ENCODE peak calls at places on chromosomes 4 and X, in nine cellular contexts. C is choroid plexus epithelial cell, T is foreskin fibroblast, L is Panc1, D is left ventricle myocardium inferior, W is right lobe of liver, N is coronary artery, H is neural progenitor cell, S is AG09309. A is an unnamed sample.

GRCh38 chr4:5924466-5925125 is 31.7 kb upstream of the CRMP1 start:
- DNase-seq in W (no peak), L (no peak), D (no peak), C (no peak), T (no peak), S (no peak), H (no peak), N (peak; percentile 26), A (no peak)

GRCh38 chr4:88341227-88342192 is 37.1 kb upstream of the HERC6 start:
- DNase-seq in D (no peak), T (peak; percentile 93), S (peak; percentile 81), C (peak; percentile 98), N (no peak), L (peak; percentile 57), H (no peak), W (no peak), A (no peak)

GRCh38 chrX:9311411-9312160 is 153.3 kb upstream of the TBL1X start:
- DNase-seq in N (no peak), D (no peak), C (no peak), S (peak; percentile 13), H (no peak), T (no peak), W (no peak), L (no peak), A (no peak)

GRCh38 chr4:84971319-84971932 is 4.9 kb upstream of the WDFY3 start:
- DNase-seq in C (peak; percentile 82), N (no peak), T (peak; percentile 71), W (no peak), D (no peak), S (peak; percentile 55), H (peak; percentile 49), L (no peak), A (peak; percentile 37)

GRCh38 chr4:158856852-158857251 is 88.0 kb downstream of the FNIP2 start:
- DNase-seq in S (peak; percentile 17), L (no peak), N (no peak), T (peak; percentile 71), H (peak; percentile 34), C (peak; percentile 80), W (no peak), D (no peak), A (peak; percentile 37)

GRCh38 chrX:56503941-56504673 is 59.3 kb upstream of the UBQLN2 start:
- DNase-seq in C (no peak), W (no peak), T (peak; percentile 0), H (no peak), S (no peak), N (no peak), D (no peak), L (no peak), A (peak; percentile 9)

GRCh38 chrX:9882669-9883446 is 84.3 kb upstream of the CLDN34 start:
- DNase-seq in S (no peak), D (no peak), C (peak; percentile 55), T (no peak), H (no peak), N (no peak), W (no peak), L (no peak), A (no peak)

GRCh38 chr4:165461176-165461835 is 82.5 kb downstream of the CPE start:
- DNase-seq in L (no peak), D (no peak), H (no peak), T (peak; percentile 49), W (no peak), S (peak; percentile 52), C (peak; percentile 60), N (no peak), A (no peak)

GRCh38 chr4:3223346-3223745 is 25.6 kb upstream of the MSANTD1 start:
- DNase-seq in H (no peak), N (no peak), L (no peak), T (no peak), C (no peak), S (no peak), D (peak; percentile 6), W (no peak), A (no peak)

GRCh38 chrX:46713672-46714487 is 45.0 kb downstream of the SLC9A7 start:
- DNase-seq in D (no peak), T (peak; percentile 18), S (no peak), L (no peak), C (peak; percentile 48), H (no peak), N (no peak), W (no peak), A (no peak)

GRCh38 chrX:45077748-45078424 is 122.8 kb downstream of the DIPK2B start:
- DNase-seq in S (no peak), N (no peak), T (no peak), L (no peak), D (no peak), W (no peak), C (peak; percentile 5), H (no peak), A (no peak)

DNA sequence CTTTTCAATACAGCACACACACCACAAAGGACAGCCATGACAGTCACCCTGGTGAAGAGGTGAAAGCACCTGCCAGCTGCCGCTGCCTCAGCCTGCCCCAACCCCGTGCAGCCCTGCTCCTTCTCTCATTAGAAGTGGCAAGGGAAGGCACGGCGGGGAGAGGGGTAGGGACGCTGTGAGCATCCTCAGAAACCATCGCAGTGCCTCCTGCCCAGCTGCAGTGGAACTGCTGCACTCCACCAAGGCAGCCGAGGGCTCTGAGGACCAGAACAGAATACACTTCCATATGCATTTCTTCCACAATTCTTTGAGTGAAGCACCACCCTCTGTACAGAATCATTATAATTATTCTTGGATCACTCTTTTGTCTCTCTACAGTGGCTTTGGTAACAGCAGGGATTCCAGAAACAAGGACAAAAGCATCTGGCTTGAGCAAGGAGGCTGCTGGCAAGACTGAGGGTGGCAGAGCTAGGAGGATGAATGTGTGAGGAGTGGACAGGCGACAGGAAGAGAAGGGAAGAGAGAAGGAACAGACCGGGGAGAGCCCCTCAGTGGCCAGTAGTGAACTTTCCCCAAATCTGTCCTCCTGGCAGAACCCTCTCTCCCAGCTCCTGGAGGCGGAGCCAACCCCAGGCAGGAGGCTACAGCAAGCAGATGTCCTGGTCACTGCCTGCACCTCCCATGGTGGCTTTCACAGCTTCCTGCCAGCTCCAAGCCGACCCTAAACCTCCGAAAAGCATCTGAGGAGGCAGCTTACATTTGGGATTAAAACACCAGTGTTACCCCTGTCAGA is 73.2 kb downstream of the MTNR1A start:
- DNase-seq in C (no peak), T (no peak), N (no peak), D (no peak), W (no peak), L (no peak), H (peak; percentile 24), S (no peak), A (no peak)
- H3K4me3 ChIP-seq in C (no peak overlapping the region), T (no peak overlapping the region), N (no peak overlapping the region), D (no peak overlapping the region), W (no peak overlapping the region), L (no peak overlapping the region), H (no peak overlapping the region), S (no peak overlapping the region), A (no peak overlapping the region)

GRCh38 chrX:11272290-11272689 is 20.9 kb upstream of the AMELX start:
- DNase-seq in N (no peak), H (no peak), T (no peak), D (no peak), S (no peak), L (no peak), C (no peak), W (no peak), A (no peak)

GRCh38 chrX:11267311-11267910 is 25.8 kb upstream of the AMELX start:
- DNase-seq in H (no peak), S (no peak), T (peak; percentile 34), N (no peak), D (no peak), W (no peak), L (no peak), C (peak; percentile 4), A (no peak)

GRCh38 chrX:11272863-11273262 is 20.4 kb upstream of the AMELX start:
- DNase-seq in H (no peak), N (no peak), D (no peak), T (no peak), W (no peak), S (no peak), L (no peak), C (no peak), A (no peak)

GRCh38 chrX:11269006-11269405 is 24.2 kb upstream of the AMELX start:
- DNase-seq in C (no peak), T (no peak), D (no peak), S (no peak), H (no peak), W (no peak), L (no peak), N (no peak), A (no peak)

GRCh38 chrX:11269996-11270395 is 23.2 kb upstream of the AMELX start:
- DNase-seq in S (no peak), D (no peak), H (no peak), W (no peak), L (no peak), N (no peak), T (no peak), C (no peak), A (no peak)
- H3K4me3 ChIP-seq in S (no peak overlapping the region), D (no peak overlapping the region), H (no peak overlapping the region), W (no peak overlapping the region), L (no peak overlapping the region), N (no peak overlapping the region), T (no peak overlapping the region), C (no peak overlapping the region), A (no peak overlapping the region)

DNA sequence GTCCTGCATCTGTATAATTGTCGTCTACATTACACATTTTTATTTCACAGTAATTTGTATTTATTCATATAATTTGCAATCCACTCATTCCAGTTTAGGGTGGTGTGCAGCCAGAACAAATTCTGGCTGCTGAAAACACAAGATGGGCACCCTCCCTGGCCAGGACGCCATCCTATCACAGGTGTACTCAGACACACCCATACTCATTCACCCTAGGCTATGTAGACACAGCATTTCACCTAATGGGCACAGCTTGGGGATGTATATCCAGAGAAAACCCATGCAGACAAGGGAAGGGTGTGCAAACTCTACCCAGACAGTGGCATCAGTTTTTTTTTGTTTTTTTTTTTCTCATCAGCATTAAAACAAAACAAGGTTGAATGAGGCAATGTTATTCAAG is 73.1 kb downstream of the HMGB2 start:
- DNase-seq in W (no peak), C (no peak), H (no peak), L (no peak), N (no peak), S (no peak), T (no peak), D (no peak), A (no peak)
- H3K4me3 ChIP-seq in W (no peak overlapping the region), C (no peak overlapping the region), H (no peak overlapping the region), L (no peak overlapping the region), N (no peak overlapping the region), S (no peak overlapping the region), T (no peak overlapping the region), D (no peak overlapping the region), A (no peak overlapping the region)

DNA sequence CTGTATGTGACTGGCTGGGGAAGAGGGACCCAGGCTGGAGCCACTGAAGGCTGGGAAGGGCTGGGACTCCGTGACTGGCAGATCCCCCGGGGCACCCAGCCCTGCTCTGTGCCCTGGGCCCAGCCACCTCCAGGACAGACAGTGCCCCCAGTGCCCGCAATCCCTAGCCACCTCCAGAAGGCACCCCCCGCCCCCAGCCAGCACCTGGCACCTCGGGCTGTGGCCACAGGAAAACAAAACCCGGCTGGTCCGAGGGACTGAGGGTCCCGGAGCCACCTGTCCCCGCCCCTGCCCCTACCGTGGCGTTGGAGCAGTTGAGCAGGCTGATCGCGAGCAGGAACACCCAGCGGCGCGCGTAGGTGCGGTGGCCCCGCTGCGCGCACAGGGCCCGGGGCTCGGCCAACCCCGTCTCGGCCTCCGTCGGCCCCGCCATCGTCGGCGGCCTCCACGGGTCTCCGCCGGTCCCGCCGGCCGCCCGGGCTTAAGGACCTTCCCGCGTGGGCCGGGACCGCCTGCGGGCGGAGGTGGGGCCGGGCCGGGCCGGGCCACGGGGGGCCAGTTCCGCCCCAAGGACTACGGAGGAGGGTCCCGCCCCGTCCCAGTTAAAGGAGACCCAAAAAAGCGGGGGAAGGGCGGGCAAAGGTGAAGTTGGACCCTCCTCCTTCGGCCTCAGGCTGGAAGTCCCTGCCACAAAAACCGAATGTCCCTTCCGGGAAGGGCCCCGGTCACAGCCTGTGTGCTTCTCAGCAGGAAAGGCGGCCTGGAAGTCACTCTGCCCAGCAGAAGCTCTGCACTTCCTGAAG is at the start of gene SLC49A3:
- DNase-seq in N (no peak), L (no peak), T (no peak), W (peak; percentile 59), H (peak; percentile 45), D (peak; percentile 52), S (no peak), C (no peak), A (no peak)
- H3K4me3 ChIP-seq in N (peak within 1 kb of the TSS; percentile 79), L (no peak within 1 kb of the TSS), T (peak within 1 kb of the TSS; percentile 49), W (peak within 1 kb of the TSS; percentile 38), H (peak within 1 kb of the TSS; percentile 39), D (peak within 1 kb of the TSS; percentile 74), S (peak within 1 kb of the TSS; percentile 40), C (peak within 1 kb of the TSS; percentile 56), A (no peak within 1 kb of the TSS)